ENCODE peak calls at places on chromosome X, in six cellular contexts. I, W, Y, C, H and F are unnamed samples. For H3K4me1, the result is how much of the 10 kb centered on the place peaks cover.

GRCh38 chrX:19440713-19441112 is 74.6 kb downstream of the MAP3K15 start:
- DNase-seq in I (no peak), W (no peak), Y (no peak), C (no peak), H (no peak), F (no peak)

GRCh38 chrX:107674480-107675364 is 46.4 kb downstream of the PRPS1 start:
- DNase-seq in I (no peak), W (no peak), Y (no peak), C (no peak), H (peak), F (no peak)

GRCh38 chrX:44012484-44013096 is 39.4 kb upstream of the NDP start:
- DNase-seq in I (peak), W (no peak), Y (no peak), C (no peak), H (no peak), F (no peak)

GRCh38 chrX:100731441-100732281 is at the start of gene SYTL4:
- DNase-seq in I (peak), W (peak), Y (no peak), C (no peak), H (peak), F (no peak)

GRCh38 chrX:10387011-10387410 is 230.2 kb downstream of the CLCN4 start:
- DNase-seq in I (no peak), W (no peak), Y (no peak), C (no peak), H (no peak), F (no peak)

GRCh38 chrX:97897998-97898397 is 1014.3 kb downstream of the RPA4 start:
- DNase-seq in I (no peak), W (no peak), Y (no peak), C (no peak), H (no peak), F (no peak)

GRCh38 chrX:46693149-46693548 is 65.8 kb downstream of the SLC9A7 start:
- DNase-seq in I (no peak), W (no peak), Y (peak), C (no peak), H (no peak), F (no peak)

GRCh38 chrX:87890437-87890836 is 372.8 kb downstream of the KLHL4 start:
- DNase-seq in I (no peak), W (no peak), Y (no peak), C (no peak), H (no peak), F (no peak)

GRCh38 chrX:118614150-118614549 is 113.3 kb upstream of the IL13RA1 start:
- DNase-seq in I (no peak), W (no peak), Y (no peak), C (no peak), H (no peak), F (no peak)

GRCh38 chrX:30806187-30806728 is 82.8 kb downstream of the TAB3 start:
- DNase-seq in I (no peak), W (no peak), Y (no peak), C (no peak), H (no peak), F (no peak)

GRCh38 chrX:19924285-19924684 is 36.9 kb upstream of the SH3KBP1 start:
- DNase-seq in I (no peak), W (no peak), Y (no peak), C (no peak), H (no peak), F (no peak)

GRCh38 chrX:40100141-40100536 is 2.4 kb upstream of the BCOR start:
- DNase-seq in I (no peak), W (no peak), Y (no peak), C (no peak), H (no peak), F (no peak)
- TF ChIP-seq ZNF274 in I (no peak), W (no peak), Y (no peak), C (no peak), H (no peak), F (no peak)

DNA sequence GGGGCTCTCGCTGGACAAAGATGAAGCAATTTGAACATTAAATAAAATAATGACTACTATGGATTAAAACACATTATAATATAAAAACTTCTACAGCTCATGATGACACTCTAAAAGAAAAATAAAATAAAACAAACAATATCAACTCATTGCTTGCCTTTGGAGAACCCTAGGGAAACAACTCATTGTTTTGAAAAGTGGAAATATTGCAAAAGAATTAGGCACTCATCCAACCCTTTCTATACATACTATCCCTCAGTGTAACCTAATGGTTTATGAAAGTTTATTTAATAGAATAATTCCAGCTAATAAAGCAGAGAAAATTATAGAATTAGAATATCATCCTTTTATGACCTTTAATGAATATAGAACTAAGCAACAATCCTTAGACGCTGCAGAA is 718 bp downstream of the RAB40A start:
- DNase-seq in I (no peak), W (no peak), Y (no peak), C (no peak), H (no peak), F (no peak)
- H3K4me1 ChIP-seq in I (under half), W (under half), Y (under half), C (under half), H (under half), F (under half)

GRCh38 chrX:134373736-134374135 is 86.2 kb upstream of the HPRT1 start:
- DNase-seq in I (no peak), W (no peak), Y (no peak), C (no peak), H (no peak), F (no peak)

GRCh38 chrX:134375691-134376090 is 84.3 kb upstream of the HPRT1 start:
- DNase-seq in I (no peak), W (no peak), Y (no peak), C (no peak), H (no peak), F (no peak)

GRCh38 chrX:134374294-134374693 is 85.7 kb upstream of the HPRT1 start:
- DNase-seq in I (no peak), W (no peak), Y (no peak), C (no peak), H (no peak), F (no peak)

GRCh38 chrX:134374910-134375309 is 85.1 kb upstream of the HPRT1 start:
- DNase-seq in I (no peak), W (no peak), Y (no peak), C (no peak), H (no peak), F (no peak)

DNA sequence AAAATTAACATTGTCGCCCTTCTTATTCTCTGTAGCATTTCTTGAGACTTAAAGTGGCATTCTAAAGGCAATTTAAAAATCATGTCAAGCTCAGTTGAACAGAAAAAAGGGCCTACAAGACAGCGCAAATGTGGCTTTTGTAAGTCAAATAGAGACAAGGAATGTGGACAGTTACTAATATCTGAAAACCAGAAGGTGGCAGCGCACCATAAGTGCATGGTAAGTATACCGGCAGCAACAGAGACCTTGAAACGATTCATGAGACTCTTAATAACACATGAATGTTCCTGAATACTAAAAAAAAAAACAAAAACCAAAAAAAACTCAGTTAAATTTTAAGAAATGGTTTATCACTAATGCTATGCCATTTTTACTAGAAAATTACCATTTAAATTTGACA is 82.4 kb upstream of the HPRT1 start:
- DNase-seq in I (no peak), W (no peak), Y (no peak), C (peak), H (no peak), F (no peak)
- TF ChIP-seq ZNF274 in I (no peak), W (no peak), Y (no peak), C (no peak), H (no peak), F (no peak)

GRCh38 chrX:2701600-2701999 is 10.5 kb downstream of the CD99 start:
- DNase-seq in I (no peak), W (no peak), Y (peak), C (no peak), H (no peak), F (no peak)
- H3K4me1 ChIP-seq in I (under half), W (under half), Y (under half), C (under half), H (under half), F (under half)

DNA sequence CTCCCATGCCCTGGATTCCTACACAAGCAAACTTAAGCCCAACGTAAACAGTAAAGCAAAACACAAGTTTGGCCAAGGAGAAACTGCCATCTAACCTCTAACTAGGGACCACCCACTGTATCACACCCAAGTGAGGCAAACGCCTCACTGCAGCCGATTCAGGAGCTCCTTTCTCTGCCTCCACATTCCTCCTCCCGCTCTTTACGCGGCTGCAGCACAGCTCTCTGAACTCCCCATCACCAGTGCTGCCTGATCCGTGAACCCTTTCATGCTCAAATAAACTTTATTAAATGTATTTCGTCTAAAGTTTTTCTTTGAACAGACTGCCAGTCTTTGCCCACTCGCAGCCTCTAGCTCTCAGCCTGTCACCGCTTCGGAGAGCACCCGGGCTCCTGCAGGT is 6.6 kb downstream of the PNMA6E start:
- DNase-seq in I (no peak), W (no peak), Y (no peak), C (no peak), H (no peak), F (no peak)
- TF ChIP-seq ZNF274 in I (no peak), W (no peak), Y (no peak), C (no peak), H (no peak), F (no peak)

DNA sequence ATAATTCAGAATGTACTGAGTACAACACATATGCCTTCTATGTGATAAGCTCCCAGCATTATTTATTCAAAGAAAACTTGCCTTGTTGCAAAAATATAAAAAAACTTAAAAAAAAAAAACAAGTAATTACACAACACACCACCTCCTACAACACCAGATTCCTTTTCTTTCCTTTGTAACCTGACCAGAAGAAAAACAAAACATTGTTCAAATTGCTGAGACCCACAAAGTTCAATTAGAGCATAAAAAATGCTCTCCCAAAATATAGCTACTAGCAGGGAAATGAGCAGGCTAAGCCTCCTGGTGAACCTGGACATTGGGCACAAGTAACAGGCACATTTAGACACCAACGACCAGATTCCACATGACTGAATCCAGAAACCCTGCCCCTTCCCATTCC is 38.3 kb downstream of the MECP2 start:
- DNase-seq in I (no peak), W (no peak), Y (no peak), C (no peak), H (no peak), F (no peak)
- H3K4me1 ChIP-seq in I (under half), W (under half), Y (under half), C (under half), H (under half), F (under half)

DNA sequence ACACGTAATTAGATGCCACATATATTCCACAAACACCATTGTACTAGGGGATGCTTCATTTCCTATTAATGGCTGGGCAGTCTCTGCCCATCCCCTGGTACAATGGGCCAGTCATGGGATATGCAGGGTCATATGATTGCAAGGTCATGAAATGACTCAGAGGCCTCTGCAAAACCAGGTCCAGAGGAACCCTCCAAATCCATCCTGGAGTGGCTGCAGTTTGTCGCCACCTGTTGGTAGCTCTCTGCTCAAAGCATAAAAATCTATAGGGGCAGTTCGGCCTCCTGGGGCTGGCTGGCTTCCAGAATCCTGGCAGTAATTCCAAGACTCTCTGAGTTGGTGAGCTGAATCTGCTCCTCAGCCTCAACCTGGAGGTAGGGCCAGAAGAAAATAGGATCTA is 22.9 kb upstream of the PUDP start:
- DNase-seq in I (no peak), W (peak), Y (no peak), C (peak), H (peak), F (no peak)
- TF ChIP-seq ZNF274 in I (no peak), W (no peak), Y (no peak), C (no peak), H (no peak), F (no peak)